ENCODE peak calls at places on chromosomes 3 and 15, in six cellular contexts. One of them, this sample, is unnamed.

GRCh38 chr15:95600884-95601283 is 729.6 kb upstream of the NR2F2 start:
- DNase-seq in MM.1S: no peak
- DNase-seq in thyroid gland: no peak
- DNase-seq in cardiac muscle cell: no peak
- DNase-seq in AG09309: no peak
- DNase-seq in esophagus squamous epithelium: no peak
- DNase-seq in this sample: no peak

GRCh38 chr3:14124223-14124614 is 451 bp downstream of the CHCHD4 start:
- DNase-seq in AG09309: no peak
- DNase-seq in cardiac muscle cell: peak
- DNase-seq in esophagus squamous epithelium: no peak
- DNase-seq in thyroid gland: peak
- DNase-seq in MM.1S: peak
- DNase-seq in this sample: peak

GRCh38 chr3:40310690-40311089 is 1.2 kb downstream of the EIF1B start:
- DNase-seq in cardiac muscle cell: no peak
- DNase-seq in MM.1S: no peak
- DNase-seq in AG09309: no peak
- DNase-seq in thyroid gland: no peak
- DNase-seq in esophagus squamous epithelium: no peak
- DNase-seq in this sample: no peak

GRCh38 chr15:55654541-55654940 is 66.4 kb upstream of the PYGO1 start:
- DNase-seq in MM.1S: no peak
- DNase-seq in AG09309: no peak
- DNase-seq in thyroid gland: no peak
- DNase-seq in esophagus squamous epithelium: no peak
- DNase-seq in cardiac muscle cell: no peak
- DNase-seq in this sample: no peak

GRCh38 chr3:123286308-123287023 is 84.7 kb downstream of the SEC22A start:
- DNase-seq in AG09309: no peak
- DNase-seq in esophagus squamous epithelium: no peak
- DNase-seq in thyroid gland: peak
- DNase-seq in cardiac muscle cell: peak
- DNase-seq in MM.1S: peak
- DNase-seq in this sample: peak

GRCh38 chr3:135456182-135456790 is 509.2 kb upstream of the PPP2R3A start:
- DNase-seq in AG09309: no peak
- DNase-seq in MM.1S: no peak
- DNase-seq in thyroid gland: no peak
- DNase-seq in esophagus squamous epithelium: no peak
- DNase-seq in cardiac muscle cell: peak
- DNase-seq in this sample: no peak

GRCh38 chr3:72768976-72769375 is 79.3 kb downstream of the SHQ1 start:
- DNase-seq in esophagus squamous epithelium: no peak
- DNase-seq in cardiac muscle cell: no peak
- DNase-seq in thyroid gland: no peak
- DNase-seq in AG09309: no peak
- DNase-seq in MM.1S: no peak
- DNase-seq in this sample: no peak

GRCh38 chr15:88476635-88477038 is 9.1 kb downstream of the MRPS11 start:
- DNase-seq in AG09309: no peak
- DNase-seq in cardiac muscle cell: peak
- DNase-seq in esophagus squamous epithelium: no peak
- DNase-seq in MM.1S: peak
- DNase-seq in thyroid gland: peak
- DNase-seq in this sample: peak

GRCh38 chr15:67107014-67107812 is 41.8 kb downstream of the SMAD3 start:
- DNase-seq in esophagus squamous epithelium: no peak
- DNase-seq in cardiac muscle cell: no peak
- DNase-seq in thyroid gland: peak
- DNase-seq in AG09309: peak
- DNase-seq in MM.1S: no peak
- DNase-seq in this sample: no peak

GRCh38 chr15:100200287-100200772 is 141.4 kb downstream of the ADAMTS17 start:
- DNase-seq in MM.1S: no peak
- DNase-seq in AG09309: no peak
- DNase-seq in cardiac muscle cell: no peak
- DNase-seq in thyroid gland: no peak
- DNase-seq in esophagus squamous epithelium: no peak
- DNase-seq in this sample: no peak

GRCh38 chr15:84791763-84792162 is 25.4 kb upstream of the ALPK3 start:
- DNase-seq in cardiac muscle cell: no peak
- DNase-seq in MM.1S: no peak
- DNase-seq in esophagus squamous epithelium: no peak
- DNase-seq in thyroid gland: no peak
- DNase-seq in AG09309: no peak
- DNase-seq in this sample: no peak

DNA sequence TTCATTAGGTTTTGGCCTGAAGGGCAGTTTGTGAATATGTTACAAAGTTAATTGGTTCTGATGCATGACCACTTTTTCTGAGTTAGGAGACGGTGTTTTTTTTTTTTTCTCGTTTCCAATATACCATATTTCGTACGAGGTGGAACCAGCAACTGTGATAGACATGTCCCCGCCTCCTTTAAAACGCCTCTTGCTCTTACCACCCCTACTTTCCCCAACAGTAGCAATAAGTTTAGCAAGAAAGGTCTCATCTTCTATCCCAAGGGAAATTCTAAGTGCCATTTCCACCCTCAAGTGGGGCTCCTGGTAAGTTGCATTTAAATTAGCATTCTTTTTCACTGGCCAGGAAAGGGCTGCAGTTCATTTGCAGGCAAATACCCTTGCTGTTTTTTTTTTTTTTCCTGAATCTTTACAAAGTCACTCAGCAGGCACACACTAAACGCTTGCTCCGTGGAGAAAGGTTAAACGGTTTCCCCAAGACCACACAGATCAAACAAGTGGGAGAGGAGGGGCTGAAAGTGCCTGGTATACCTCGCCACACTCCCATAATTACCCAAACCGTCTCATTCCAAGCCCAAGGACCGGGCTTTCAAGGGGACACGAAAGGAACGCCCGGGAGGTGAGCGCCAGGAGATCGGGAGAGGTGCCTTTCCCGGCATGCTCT is 39.5 kb upstream of the MGA start:
- DNase-seq in AG09309: no peak
- DNase-seq in thyroid gland: no peak
- DNase-seq in MM.1S: no peak
- DNase-seq in esophagus squamous epithelium: no peak
- DNase-seq in cardiac muscle cell: no peak
- DNase-seq in this sample: peak
- H3K4me3 ChIP-seq in AG09309: peak
- H3K4me3 ChIP-seq in thyroid gland: peak
- H3K4me3 ChIP-seq in MM.1S: peak
- H3K4me3 ChIP-seq in esophagus squamous epithelium: peak
- H3K4me3 ChIP-seq in cardiac muscle cell: peak
- H3K4me3 ChIP-seq in this sample: no peak

GRCh38 chr3:184514151-184514490 is 47.5 kb upstream of the EPHB3 start:
- DNase-seq in MM.1S: no peak
- DNase-seq in thyroid gland: no peak
- DNase-seq in cardiac muscle cell: no peak
- DNase-seq in AG09309: no peak
- DNase-seq in esophagus squamous epithelium: no peak
- DNase-seq in this sample: no peak
- H3K4me3 ChIP-seq in MM.1S: peak
- H3K4me3 ChIP-seq in thyroid gland: no peak
- H3K4me3 ChIP-seq in cardiac muscle cell: no peak
- H3K4me3 ChIP-seq in AG09309: no peak
- H3K4me3 ChIP-seq in esophagus squamous epithelium: peak
- H3K4me3 ChIP-seq in this sample: no peak

DNA sequence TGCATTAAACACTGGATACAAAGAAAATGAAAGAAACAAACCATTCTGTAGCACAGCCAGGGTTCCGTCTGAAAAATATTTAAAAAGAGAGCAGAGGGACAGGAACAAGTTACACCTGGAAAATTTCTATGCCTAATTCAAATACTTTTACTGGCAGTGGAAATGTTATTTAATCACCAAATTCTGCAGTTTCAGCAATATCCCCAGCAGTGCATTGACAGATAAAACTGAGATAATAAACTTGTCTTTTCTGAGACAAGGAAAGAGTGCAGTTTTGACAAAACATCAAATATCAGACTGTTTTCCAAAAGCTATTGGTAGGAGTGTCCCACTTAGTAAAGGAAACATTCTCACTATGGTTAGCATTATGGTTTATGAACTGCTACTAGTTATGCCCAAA is 173.4 kb upstream of the FAM3D start:
- DNase-seq in MM.1S: no peak
- DNase-seq in thyroid gland: no peak
- DNase-seq in cardiac muscle cell: no peak
- DNase-seq in esophagus squamous epithelium: no peak
- DNase-seq in AG09309: no peak
- DNase-seq in this sample: no peak
- H3K4me3 ChIP-seq in MM.1S: no peak
- H3K4me3 ChIP-seq in thyroid gland: no peak
- H3K4me3 ChIP-seq in cardiac muscle cell: no peak
- H3K4me3 ChIP-seq in esophagus squamous epithelium: no peak
- H3K4me3 ChIP-seq in AG09309: no peak
- H3K4me3 ChIP-seq in this sample: no peak

GRCh38 chr3:50294089-50294488 is 1.9 kb upstream of the IFRD2 start:
- DNase-seq in esophagus squamous epithelium: no peak
- DNase-seq in cardiac muscle cell: no peak
- DNase-seq in AG09309: no peak
- DNase-seq in MM.1S: no peak
- DNase-seq in thyroid gland: no peak
- DNase-seq in this sample: no peak

GRCh38 chr3:50294492-50295403 is 2.5 kb upstream of the IFRD2 start:
- DNase-seq in MM.1S: no peak
- DNase-seq in cardiac muscle cell: no peak
- DNase-seq in AG09309: no peak
- DNase-seq in thyroid gland: no peak
- DNase-seq in esophagus squamous epithelium: no peak
- DNase-seq in this sample: no peak

GRCh38 chr3:50292159-50292923 is at the start of gene IFRD2:
- DNase-seq in AG09309: peak
- DNase-seq in cardiac muscle cell: peak
- DNase-seq in esophagus squamous epithelium: peak
- DNase-seq in thyroid gland: peak
- DNase-seq in MM.1S: peak
- DNase-seq in this sample: peak

GRCh38 chr3:50295553-50296166 is 3.4 kb upstream of the IFRD2 start:
- DNase-seq in thyroid gland: no peak
- DNase-seq in cardiac muscle cell: no peak
- DNase-seq in AG09309: no peak
- DNase-seq in esophagus squamous epithelium: no peak
- DNase-seq in MM.1S: no peak
- DNase-seq in this sample: no peak

GRCh38 chr3:50292924-50293801 is 934 bp upstream of the IFRD2 start:
- DNase-seq in esophagus squamous epithelium: no peak
- DNase-seq in AG09309: no peak
- DNase-seq in thyroid gland: no peak
- DNase-seq in MM.1S: no peak
- DNase-seq in cardiac muscle cell: no peak
- DNase-seq in this sample: peak
- H3K4me3 ChIP-seq in esophagus squamous epithelium: peak
- H3K4me3 ChIP-seq in AG09309: peak
- H3K4me3 ChIP-seq in thyroid gland: no peak
- H3K4me3 ChIP-seq in MM.1S: peak
- H3K4me3 ChIP-seq in cardiac muscle cell: peak
- H3K4me3 ChIP-seq in this sample: peak

GRCh38 chr15:89776274-89777072 is at the start of gene MESP2:
- DNase-seq in AG09309: no peak
- DNase-seq in thyroid gland: peak
- DNase-seq in MM.1S: peak
- DNase-seq in esophagus squamous epithelium: no peak
- DNase-seq in cardiac muscle cell: peak
- DNase-seq in this sample: no peak
- H3K4me3 ChIP-seq in AG09309: peak
- H3K4me3 ChIP-seq in thyroid gland: peak
- H3K4me3 ChIP-seq in MM.1S: peak
- H3K4me3 ChIP-seq in esophagus squamous epithelium: peak
- H3K4me3 ChIP-seq in cardiac muscle cell: peak
- H3K4me3 ChIP-seq in this sample: no peak

DNA sequence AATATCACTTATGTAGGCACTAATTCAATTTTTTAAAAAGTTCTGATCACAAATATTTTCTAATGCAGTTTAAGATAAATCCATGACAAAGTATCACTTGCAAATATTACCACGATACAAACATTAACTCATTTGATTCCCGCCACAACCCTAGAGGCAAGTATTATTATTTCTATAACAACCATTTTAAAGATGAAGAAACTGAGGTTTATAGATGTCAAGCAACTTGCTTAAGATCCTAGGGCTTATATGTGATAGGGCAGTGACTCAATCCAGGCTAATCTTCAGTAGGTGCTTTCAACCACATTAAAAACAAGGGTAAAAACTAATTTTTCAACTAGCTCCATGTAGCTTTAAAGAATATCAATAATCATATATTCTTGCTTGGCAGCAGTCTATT is 1.7 kb downstream of the DYNC1LI1 start:
- DNase-seq in MM.1S: no peak
- DNase-seq in AG09309: no peak
- DNase-seq in cardiac muscle cell: no peak
- DNase-seq in esophagus squamous epithelium: no peak
- DNase-seq in thyroid gland: no peak
- DNase-seq in this sample: no peak
- H3K4me3 ChIP-seq in MM.1S: peak
- H3K4me3 ChIP-seq in AG09309: no peak
- H3K4me3 ChIP-seq in cardiac muscle cell: peak
- H3K4me3 ChIP-seq in esophagus squamous epithelium: peak
- H3K4me3 ChIP-seq in thyroid gland: peak
- H3K4me3 ChIP-seq in this sample: peak

DNA sequence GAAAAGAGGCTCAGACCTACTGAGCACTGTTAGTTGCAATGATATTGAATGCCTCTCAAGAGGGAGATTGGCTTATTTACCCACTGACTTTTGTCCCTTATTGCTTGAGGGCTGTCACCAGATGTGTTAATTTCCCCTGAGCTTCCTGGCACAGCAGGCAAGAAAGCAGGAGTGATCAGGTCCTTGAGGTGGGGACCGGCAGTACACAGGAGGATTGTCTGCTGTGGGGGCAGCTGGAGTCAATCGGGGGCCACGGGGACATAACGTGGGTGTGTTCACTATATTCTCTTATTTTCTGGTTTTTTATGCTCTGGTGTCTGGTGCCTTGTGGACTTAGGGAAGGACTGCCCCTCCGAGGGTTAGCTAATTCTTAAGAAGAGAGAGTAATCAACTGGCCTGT is 44.7 kb downstream of the GASK1A start:
- DNase-seq in AG09309: no peak
- DNase-seq in MM.1S: peak
- DNase-seq in cardiac muscle cell: no peak
- DNase-seq in esophagus squamous epithelium: no peak
- DNase-seq in thyroid gland: no peak
- DNase-seq in this sample: peak
- H3K4me3 ChIP-seq in AG09309: no peak
- H3K4me3 ChIP-seq in MM.1S: no peak
- H3K4me3 ChIP-seq in cardiac muscle cell: no peak
- H3K4me3 ChIP-seq in esophagus squamous epithelium: no peak
- H3K4me3 ChIP-seq in thyroid gland: no peak
- H3K4me3 ChIP-seq in this sample: peak

GRCh38 chr15:37847776-37848175 is 86.7 kb upstream of the TMCO5A start:
- DNase-seq in AG09309: no peak
- DNase-seq in cardiac muscle cell: no peak
- DNase-seq in MM.1S: no peak
- DNase-seq in thyroid gland: no peak
- DNase-seq in esophagus squamous epithelium: no peak
- DNase-seq in this sample: no peak
- H3K4me3 ChIP-seq in AG09309: no peak
- H3K4me3 ChIP-seq in cardiac muscle cell: no peak
- H3K4me3 ChIP-seq in MM.1S: no peak
- H3K4me3 ChIP-seq in thyroid gland: no peak
- H3K4me3 ChIP-seq in esophagus squamous epithelium: no peak
- H3K4me3 ChIP-seq in this sample: no peak

This sample was measured in Karpas-422.